ENCODE peak calls at places on chromosomes 16 and 17, in five cellular contexts. U is OCI-LY7, P is PC-3, W is hepatocyte, Y is HCT116. A is an unnamed sample.

GRCh38 chr17:31431795-31432658 is 40.6 kb downstream of the RAB11FIP4 start:
- DNase-seq in W (no peak), Y (no peak), P (no peak), U (no peak), A (no peak)

GRCh38 chr16:2341456-2342447 is 1.2 kb upstream of the ABCA3 start:
- DNase-seq in Y (no peak), W (no peak), P (no peak), U (no peak), A (peak; percentile 73)

GRCh38 chr17:49497147-49498036 is 2.3 kb downstream of the NGFR start:
- DNase-seq in W (peak; percentile 54), P (peak; percentile 18), Y (no peak), U (no peak), A (peak; percentile 87)

GRCh38 chr17:65365209-65365608 is 196.2 kb downstream of the AXIN2 start:
- DNase-seq in U (no peak), W (no peak), P (no peak), Y (no peak), A (no peak)

GRCh38 chr17:27621557-27621956 is 9.4 kb upstream of the LGALS9 start:
- DNase-seq in U (no peak), W (no peak), Y (no peak), P (no peak), A (no peak)

GRCh38 chr16:31008154-31008950 is 2.1 kb downstream of the STX1B start:
- DNase-seq in W (no peak), P (peak; percentile 75), U (no peak), Y (no peak), A (no peak)

GRCh38 chr16:64586756-64587155 is 535.1 kb downstream of the CDH11 start:
- DNase-seq in Y (no peak), P (no peak), U (no peak), W (no peak), A (no peak)

GRCh38 chr17:73874008-73874407 is 229.8 kb upstream of the SDK2 start:
- DNase-seq in P (no peak), U (no peak), Y (no peak), W (peak; percentile 21), A (no peak)

GRCh38 chr17:77327566-77328463 is 187.0 kb downstream of the SEC14L1 start:
- DNase-seq in W (peak; percentile 41), P (no peak), Y (no peak), U (peak; percentile 53), A (no peak)

GRCh38 chr17:17114592-17115225 is 72.5 kb downstream of the MPRIP start:
- DNase-seq in U (no peak), Y (no peak), P (no peak), W (no peak), A (no peak)

GRCh38 chr17:34249497-34249877 is 5.6 kb upstream of the CCL2 start:
- DNase-seq in Y (no peak), P (no peak), U (no peak), W (no peak), A (no peak)

GRCh38 chr16:71927383-71927782 is 32.1 kb downstream of the IST1 start:
- DNase-seq in P (peak; percentile 84), W (peak; percentile 60), U (no peak), Y (peak; percentile 42), A (no peak)

GRCh38 chr17:63629627-63630026 is 7.4 kb downstream of the MAP3K3 start:
- DNase-seq in U (no peak), W (no peak), P (no peak), Y (no peak), A (no peak)

GRCh38 chr17:68441064-68441770 is 16.1 kb downstream of the WIPI1 start:
- DNase-seq in Y (no peak), U (peak; percentile 70), P (no peak), W (peak; percentile 26), A (no peak)

GRCh38 chr16:3121843-3122467 is 9.6 kb downstream of the ZNF205 start:
- DNase-seq in Y (no peak), U (no peak), W (no peak), P (no peak), A (no peak)

GRCh38 chr17:68593331-68593710 is 7.8 kb downstream of the FAM20A start:
- DNase-seq in W (no peak), P (no peak), Y (no peak), U (no peak), A (no peak)

GRCh38 chr17:79082311-79083190 is 7.9 kb downstream of the ENGASE start:
- DNase-seq in W (peak; percentile 73), U (peak; percentile 47), P (peak; percentile 73), Y (peak; percentile 22), A (peak; percentile 78)
- TF ChIP-seq EZH2phosphoT487 in W (no peak), U (no peak), P (no peak), Y (no peak), A (no peak)

DNA sequence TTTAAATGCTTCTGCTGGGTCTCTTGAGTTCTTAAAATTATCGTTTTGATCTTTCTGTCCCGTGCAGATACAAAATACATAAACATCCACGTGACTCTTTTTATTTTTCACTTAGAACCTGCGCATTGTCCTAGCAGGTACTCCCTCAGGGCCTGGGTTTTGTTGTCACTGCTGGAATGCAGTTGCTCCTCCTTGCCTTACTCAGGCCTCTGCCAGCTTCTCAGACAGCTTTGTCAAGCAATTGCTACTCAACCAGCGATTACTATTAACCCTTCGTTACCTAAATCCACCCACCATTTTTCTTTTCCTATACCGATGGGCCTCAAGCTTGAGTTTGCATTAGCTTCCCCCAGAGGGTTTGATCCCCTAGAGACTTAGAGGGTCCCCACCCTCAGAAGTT is 405.9 kb upstream of the RBFOX1 start:
- DNase-seq in W (peak; percentile 16), U (no peak), P (no peak), Y (no peak), A (peak; percentile 2)
- TF ChIP-seq EZH2phosphoT487 in W (no peak), U (no peak), P (no peak), Y (no peak), A (no peak)

DNA sequence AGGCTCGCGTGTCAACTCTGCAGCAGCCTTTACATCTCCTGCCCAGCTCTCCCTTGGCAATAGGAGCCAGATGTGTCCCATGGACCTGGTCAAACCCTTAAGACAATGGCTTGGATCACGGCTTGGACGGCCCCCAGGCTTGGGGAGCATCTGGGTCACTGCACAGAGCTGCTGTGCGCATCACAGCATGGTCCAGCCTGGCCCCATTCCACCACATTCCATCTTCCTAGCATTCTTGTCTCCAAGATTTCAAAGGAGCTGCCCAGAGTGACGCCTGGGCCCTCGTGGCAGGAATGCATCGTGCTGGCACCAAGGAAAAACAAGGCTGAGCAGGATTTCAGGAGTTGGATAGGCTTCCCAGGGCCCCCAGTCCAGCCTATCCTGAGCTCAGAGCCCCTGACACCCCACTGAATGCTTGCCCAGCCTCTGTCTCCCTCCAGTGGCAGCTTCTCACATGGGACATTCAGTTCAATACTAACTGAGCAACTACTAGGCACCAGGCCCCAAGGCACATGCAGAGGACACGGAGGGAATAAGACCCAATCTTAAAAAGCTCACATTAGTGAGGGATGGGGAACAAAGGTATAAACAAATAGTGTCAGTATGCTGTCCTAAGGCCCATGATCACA is 34.3 kb downstream of the TK2 start:
- DNase-seq in U (peak; percentile 35), Y (no peak), W (peak; percentile 34), P (peak; percentile 19), A (peak; percentile 67)
- TF ChIP-seq EZH2phosphoT487 in U (no peak), Y (no peak), W (no peak), P (no peak), A (no peak)

GRCh38 chr16:50651835-50652438 is 29.2 kb downstream of the SNX20 start:
- DNase-seq in Y (no peak), W (no peak), U (no peak), P (no peak), A (no peak)
- TF ChIP-seq EZH2phosphoT487 in Y (no peak), W (no peak), U (no peak), P (no peak), A (no peak)

GRCh38 chr17:8611671-8612298 is 18.7 kb downstream of the MYH10 start:
- DNase-seq in P (no peak), W (no peak), Y (no peak), U (no peak), A (peak; percentile 38)
- TF ChIP-seq EZH2phosphoT487 in P (no peak), W (no peak), Y (no peak), U (no peak), A (no peak)

GRCh38 chr16:57797526-57798266 is 4.6 kb downstream of the KIFC3 start:
- DNase-seq in W (peak; percentile 88), Y (no peak), P (peak; percentile 73), U (no peak), A (peak; percentile 82)
- TF ChIP-seq EZH2phosphoT487 in W (no peak), Y (no peak), P (no peak), U (no peak), A (no peak)

DNA sequence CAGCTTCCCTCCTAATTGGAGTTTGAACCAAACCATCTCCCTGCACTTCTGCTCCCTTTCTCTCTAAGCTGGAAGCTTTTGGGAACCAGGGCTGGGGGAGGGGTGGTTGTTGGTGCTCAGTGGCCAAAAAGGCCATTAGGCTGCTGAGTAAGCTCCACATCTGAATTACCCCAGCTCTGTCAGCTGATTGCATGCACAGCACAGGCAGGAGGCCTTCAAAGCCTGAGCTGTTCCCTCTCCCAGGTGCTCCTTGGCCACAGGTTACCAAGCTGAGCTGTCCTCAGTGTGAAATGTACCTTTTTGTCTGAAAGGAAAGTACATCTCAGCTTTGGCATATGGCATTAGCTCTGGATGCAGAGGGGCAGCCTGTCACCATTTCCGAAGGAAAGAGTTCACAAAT is 6.2 kb upstream of the TBKBP1 start:
- DNase-seq in Y (no peak), U (no peak), W (no peak), P (no peak), A (peak; percentile 61)
- TF ChIP-seq EZH2phosphoT487 in Y (no peak), U (no peak), W (no peak), P (no peak), A (no peak)